ENCODE peak calls at places on chromosomes 16 and 17, in ten cellular contexts. O is progenitor cell of endocrine pancreas, M is RPMI7951, Z is foreskin fibroblast, I is kidney tubule cell, F is adipocyte, A is Daoy, E is T-cell, H is LoVo, U is EL. R is an unnamed sample.

GRCh38 chr16:53055603-53056527 is 1.1 kb downstream of the CHD9 start:
- DNase-seq in M (peak), F (peak), I (peak), H (no peak), U (peak), A (peak), Z (peak), O (no peak), E (no peak), R (peak)

GRCh38 chr17:16953347-16953746 is 18.6 kb downstream of the TNFRSF13B start:
- DNase-seq in E (no peak), H (no peak), F (no peak), O (no peak), I (no peak), M (no peak), Z (no peak), U (no peak), A (no peak), R (no peak)

GRCh38 chr16:89189358-89190025 is 10.8 kb downstream of the SLC22A31 start:
- DNase-seq in E (no peak), A (no peak), M (no peak), F (no peak), O (no peak), Z (no peak), H (no peak), U (no peak), I (no peak), R (no peak)

GRCh38 chr17:33369876-33370275 is 76.8 kb upstream of the ASIC2 start:
- DNase-seq in M (no peak), I (no peak), F (no peak), O (no peak), A (no peak), H (no peak), E (no peak), Z (no peak), U (no peak), R (no peak)

GRCh38 chr17:43710101-43710500 is 48.4 kb upstream of the MEOX1 start:
- DNase-seq in Z (no peak), M (no peak), I (no peak), F (no peak), O (no peak), E (no peak), H (no peak), A (no peak), U (no peak), R (no peak)

GRCh38 chr17:40433551-40434384 is 9.5 kb upstream of the IGFBP4 start:
- DNase-seq in U (no peak), A (peak), Z (no peak), H (peak), F (no peak), E (no peak), M (no peak), O (no peak), I (no peak), R (peak)

GRCh38 chr17:15945493-15946209 is 721 bp downstream of the ADORA2B start:
- DNase-seq in M (no peak), I (peak), O (no peak), A (no peak), U (peak), F (peak), E (no peak), H (peak), Z (peak), R (no peak)

GRCh38 chr16:66360624-66361324 is 5.7 kb upstream of the CDH5 start:
- DNase-seq in U (no peak), H (no peak), F (no peak), M (no peak), O (no peak), Z (no peak), A (no peak), E (no peak), I (no peak), R (no peak)

GRCh38 chr17:55930291-55930809 is 179.5 kb downstream of the PCTP start:
- DNase-seq in M (no peak), F (no peak), Z (no peak), E (no peak), O (no peak), U (no peak), A (no peak), I (no peak), H (no peak), R (no peak)

GRCh38 chr16:57998992-57999365 is 1.5 kb downstream of the ZNF319 start:
- DNase-seq in O (no peak), M (no peak), I (no peak), U (no peak), H (no peak), Z (no peak), F (no peak), A (no peak), E (no peak), R (no peak)

GRCh38 chr16:8989099-8989878 is 25.6 kb upstream of the USP7 start:
- DNase-seq in H (no peak), E (no peak), Z (no peak), U (no peak), F (no peak), M (no peak), A (no peak), I (no peak), O (no peak), R (no peak)

GRCh38 chr16:88768041-88768876 is 16.8 kb downstream of the PIEZO1 start:
- DNase-seq in H (no peak), F (no peak), Z (no peak), A (peak), O (no peak), I (no peak), M (peak), E (no peak), U (no peak), R (peak)

GRCh38 chr17:17141860-17142552 is 64.1 kb downstream of the PLD6 start:
- DNase-seq in F (peak), O (no peak), M (no peak), E (peak), A (peak), Z (peak), H (no peak), I (peak), U (peak), R (no peak)

R was measured in MG63.